ENCODE peak calls at places on chromosomes 4 and X, in seven cellular contexts. One of them, this sample, is unnamed.

GRCh38 chrX:1390621-1391369 is 1.1 kb downstream of the SLC25A6 start:
- DNase-seq in GM23248: peak
- DNase-seq in lung: no peak
- DNase-seq in mammary epithelial cell: no peak
- DNase-seq in bronchial epithelial cell: no peak
- DNase-seq in naive thymus-derived CD4-positive, alpha-beta T cell: no peak
- DNase-seq in AG09309: no peak
- DNase-seq in this sample: peak

GRCh38 chrX:104428231-104428630 is 137.8 kb upstream of the IL1RAPL2 start:
- DNase-seq in GM23248: peak
- DNase-seq in lung: no peak
- DNase-seq in mammary epithelial cell: peak
- DNase-seq in bronchial epithelial cell: peak
- DNase-seq in naive thymus-derived CD4-positive, alpha-beta T cell: no peak
- DNase-seq in AG09309: no peak
- DNase-seq in this sample: no peak

GRCh38 chrX:151901821-151902220 is 10.9 kb upstream of the MAGEA4 start:
- DNase-seq in GM23248: peak
- DNase-seq in lung: no peak
- DNase-seq in mammary epithelial cell: no peak
- DNase-seq in bronchial epithelial cell: no peak
- DNase-seq in naive thymus-derived CD4-positive, alpha-beta T cell: no peak
- DNase-seq in AG09309: no peak
- DNase-seq in this sample: no peak

GRCh38 chr4:7003176-7003878 is 39.8 kb upstream of the TADA2B start:
- DNase-seq in GM23248: no peak
- DNase-seq in lung: no peak
- DNase-seq in mammary epithelial cell: no peak
- DNase-seq in bronchial epithelial cell: no peak
- DNase-seq in naive thymus-derived CD4-positive, alpha-beta T cell: no peak
- DNase-seq in AG09309: no peak
- DNase-seq in this sample: no peak

GRCh38 chrX:65697915-65698796 is 30.7 kb downstream of the MSN start:
- DNase-seq in GM23248: peak
- DNase-seq in lung: peak
- DNase-seq in mammary epithelial cell: no peak
- DNase-seq in bronchial epithelial cell: no peak
- DNase-seq in naive thymus-derived CD4-positive, alpha-beta T cell: peak
- DNase-seq in AG09309: no peak
- DNase-seq in this sample: peak

GRCh38 chr4:81392164-81392563 is 79.5 kb downstream of the RASGEF1B start:
- DNase-seq in GM23248: no peak
- DNase-seq in lung: no peak
- DNase-seq in mammary epithelial cell: no peak
- DNase-seq in bronchial epithelial cell: no peak
- DNase-seq in naive thymus-derived CD4-positive, alpha-beta T cell: peak
- DNase-seq in AG09309: no peak
- DNase-seq in this sample: peak

GRCh38 chrX:39802906-39803305 is 294.9 kb downstream of the BCOR start:
- DNase-seq in GM23248: no peak
- DNase-seq in lung: no peak
- DNase-seq in mammary epithelial cell: no peak
- DNase-seq in bronchial epithelial cell: no peak
- DNase-seq in naive thymus-derived CD4-positive, alpha-beta T cell: no peak
- DNase-seq in AG09309: no peak
- DNase-seq in this sample: no peak

GRCh38 chr4:56147371-56147770 is 198.6 kb downstream of the CEP135 start:
- DNase-seq in GM23248: peak
- DNase-seq in lung: no peak
- DNase-seq in mammary epithelial cell: no peak
- DNase-seq in bronchial epithelial cell: no peak
- DNase-seq in naive thymus-derived CD4-positive, alpha-beta T cell: no peak
- DNase-seq in AG09309: no peak
- DNase-seq in this sample: no peak

GRCh38 chr4:115113382-115114106 is at the start of gene NDST4:
- DNase-seq in GM23248: peak
- DNase-seq in lung: no peak
- DNase-seq in mammary epithelial cell: peak
- DNase-seq in bronchial epithelial cell: peak
- DNase-seq in naive thymus-derived CD4-positive, alpha-beta T cell: no peak
- DNase-seq in AG09309: no peak
- DNase-seq in this sample: no peak

GRCh38 chr4:48360966-48361470 is 19.7 kb downstream of the SLAIN2 start:
- DNase-seq in GM23248: peak
- DNase-seq in lung: no peak
- DNase-seq in mammary epithelial cell: no peak
- DNase-seq in bronchial epithelial cell: no peak
- DNase-seq in naive thymus-derived CD4-positive, alpha-beta T cell: no peak
- DNase-seq in AG09309: no peak
- DNase-seq in this sample: no peak

GRCh38 chr4:75653845-75654503 is 19.2 kb downstream of the G3BP2 start:
- DNase-seq in GM23248: peak
- DNase-seq in lung: no peak
- DNase-seq in mammary epithelial cell: peak
- DNase-seq in bronchial epithelial cell: peak
- DNase-seq in naive thymus-derived CD4-positive, alpha-beta T cell: no peak
- DNase-seq in AG09309: no peak
- DNase-seq in this sample: no peak

GRCh38 chr4:74320559-74321118 is 12.4 kb downstream of the EPGN start:
- DNase-seq in GM23248: peak
- DNase-seq in lung: peak
- DNase-seq in mammary epithelial cell: peak
- DNase-seq in bronchial epithelial cell: peak
- DNase-seq in naive thymus-derived CD4-positive, alpha-beta T cell: peak
- DNase-seq in AG09309: no peak
- DNase-seq in this sample: peak

GRCh38 chrX:2457289-2458133 is 43.3 kb downstream of the DHRSX start:
- DNase-seq in GM23248: no peak
- DNase-seq in lung: no peak
- DNase-seq in mammary epithelial cell: no peak
- DNase-seq in bronchial epithelial cell: no peak
- DNase-seq in naive thymus-derived CD4-positive, alpha-beta T cell: no peak
- DNase-seq in AG09309: no peak
- DNase-seq in this sample: no peak
- H3K4me3 ChIP-seq in GM23248: no peak
- H3K4me3 ChIP-seq in lung: no peak
- H3K4me3 ChIP-seq in mammary epithelial cell: no peak
- H3K4me3 ChIP-seq in bronchial epithelial cell: no peak
- H3K4me3 ChIP-seq in naive thymus-derived CD4-positive, alpha-beta T cell: no peak
- H3K4me3 ChIP-seq in AG09309: no peak
- H3K4me3 ChIP-seq in this sample: no peak

GRCh38 chr4:170773709-170774273 is 684.0 kb upstream of the AADAT start:
- DNase-seq in GM23248: no peak
- DNase-seq in lung: no peak
- DNase-seq in mammary epithelial cell: no peak
- DNase-seq in bronchial epithelial cell: no peak
- DNase-seq in naive thymus-derived CD4-positive, alpha-beta T cell: no peak
- DNase-seq in AG09309: no peak
- DNase-seq in this sample: no peak
- H3K4me3 ChIP-seq in GM23248: no peak
- H3K4me3 ChIP-seq in lung: no peak
- H3K4me3 ChIP-seq in mammary epithelial cell: no peak
- H3K4me3 ChIP-seq in bronchial epithelial cell: no peak
- H3K4me3 ChIP-seq in naive thymus-derived CD4-positive, alpha-beta T cell: no peak
- H3K4me3 ChIP-seq in AG09309: no peak
- H3K4me3 ChIP-seq in this sample: no peak

GRCh38 chrX:2628751-2629315 is 62.3 kb upstream of the CD99 start:
- DNase-seq in GM23248: no peak
- DNase-seq in lung: no peak
- DNase-seq in mammary epithelial cell: no peak
- DNase-seq in bronchial epithelial cell: no peak
- DNase-seq in naive thymus-derived CD4-positive, alpha-beta T cell: peak
- DNase-seq in AG09309: no peak
- DNase-seq in this sample: peak
- H3K4me3 ChIP-seq in GM23248: no peak
- H3K4me3 ChIP-seq in lung: no peak
- H3K4me3 ChIP-seq in mammary epithelial cell: no peak
- H3K4me3 ChIP-seq in bronchial epithelial cell: no peak
- H3K4me3 ChIP-seq in naive thymus-derived CD4-positive, alpha-beta T cell: peak
- H3K4me3 ChIP-seq in AG09309: no peak
- H3K4me3 ChIP-seq in this sample: no peak

DNA sequence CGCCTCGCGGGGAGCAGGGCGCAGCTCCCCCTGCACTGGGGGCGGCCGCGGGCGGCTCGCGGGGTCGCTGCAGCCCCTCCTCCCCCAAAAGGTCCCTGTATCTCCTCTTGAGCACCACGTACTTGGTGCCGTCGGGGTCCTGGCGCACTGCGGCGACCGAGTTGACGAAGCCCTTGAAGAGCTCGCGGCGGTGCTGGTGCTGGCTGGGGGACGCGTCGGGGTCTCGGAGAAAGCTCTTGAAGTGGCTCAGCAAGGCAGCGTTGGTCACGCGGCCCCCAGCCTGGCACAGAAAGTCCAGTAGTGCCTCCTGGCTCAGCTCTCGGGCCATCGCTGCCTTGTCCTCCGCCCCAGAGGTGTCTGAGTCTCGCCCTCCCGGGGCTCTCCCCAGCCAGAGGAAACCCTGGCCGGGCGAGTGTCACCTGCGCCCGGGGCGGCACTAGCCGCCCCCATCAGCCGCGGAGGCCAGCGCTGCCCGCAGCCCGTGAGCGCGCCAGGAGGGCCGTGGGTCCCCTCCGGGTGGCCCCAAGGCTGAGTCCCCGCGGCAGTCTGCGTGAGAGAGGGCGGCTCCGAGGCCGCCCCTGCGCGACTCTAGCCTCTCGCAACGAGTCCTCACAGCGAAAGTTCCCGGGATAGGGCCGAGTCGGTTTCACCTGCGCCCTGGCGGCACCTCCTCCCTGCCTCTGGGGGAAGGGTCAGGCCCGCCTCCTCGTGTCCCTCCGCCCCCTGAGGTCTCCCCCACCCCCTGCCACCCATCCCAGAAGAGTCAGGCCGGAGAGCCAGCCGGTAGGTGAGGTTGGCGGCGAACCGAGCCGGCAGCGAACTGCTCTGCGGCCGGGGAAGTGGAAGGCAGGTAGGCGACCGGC is at the start of gene SOWAHB:
- DNase-seq in GM23248: peak
- DNase-seq in lung: peak
- DNase-seq in mammary epithelial cell: peak
- DNase-seq in bronchial epithelial cell: peak
- DNase-seq in naive thymus-derived CD4-positive, alpha-beta T cell: peak
- DNase-seq in AG09309: no peak
- DNase-seq in this sample: no peak
- H3K4me3 ChIP-seq in GM23248: peak
- H3K4me3 ChIP-seq in lung: peak
- H3K4me3 ChIP-seq in mammary epithelial cell: peak
- H3K4me3 ChIP-seq in bronchial epithelial cell: peak
- H3K4me3 ChIP-seq in naive thymus-derived CD4-positive, alpha-beta T cell: peak
- H3K4me3 ChIP-seq in AG09309: peak
- H3K4me3 ChIP-seq in this sample: no peak

DNA sequence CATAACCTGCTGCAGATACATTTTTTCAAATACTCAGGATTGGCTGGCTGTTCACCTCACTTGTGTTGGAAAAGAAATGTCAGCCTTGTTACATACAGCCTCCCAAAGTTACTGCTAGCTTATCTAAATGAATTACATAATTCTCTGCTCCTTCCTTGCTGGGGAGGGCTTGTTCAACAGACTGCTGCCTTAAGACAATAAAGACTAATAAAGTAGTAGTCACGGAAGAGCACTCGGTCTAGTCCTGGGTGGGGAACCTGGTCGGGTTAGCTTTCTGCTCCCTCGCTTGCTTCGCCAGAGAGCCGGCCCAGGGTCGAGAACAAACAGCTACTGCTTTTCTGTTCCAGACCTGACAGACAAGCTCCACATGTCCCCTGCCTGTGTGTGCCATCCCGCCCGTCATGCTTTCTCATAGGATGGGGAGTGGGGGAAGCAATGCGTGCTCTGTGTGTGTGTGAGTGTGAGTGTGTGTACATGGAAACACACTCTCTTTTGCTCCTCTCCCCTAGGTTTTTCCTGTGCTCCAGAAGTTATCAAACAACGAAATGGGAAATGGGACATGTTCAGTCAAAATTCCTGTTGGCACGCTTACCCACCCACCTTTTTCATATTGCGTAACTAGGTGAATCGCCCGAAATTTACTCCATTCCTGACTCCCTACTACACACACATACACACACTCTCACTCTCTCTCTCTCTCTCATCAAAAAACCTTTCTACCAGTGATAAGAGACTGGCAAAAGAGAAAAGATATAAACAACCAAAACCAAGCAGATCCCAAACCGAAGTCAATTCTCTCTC is 1.4 kb downstream of the NPY1R start:
- DNase-seq in GM23248: no peak
- DNase-seq in lung: no peak
- DNase-seq in mammary epithelial cell: no peak
- DNase-seq in bronchial epithelial cell: peak
- DNase-seq in naive thymus-derived CD4-positive, alpha-beta T cell: no peak
- DNase-seq in AG09309: no peak
- DNase-seq in this sample: no peak
- H3K4me3 ChIP-seq in GM23248: no peak
- H3K4me3 ChIP-seq in lung: peak
- H3K4me3 ChIP-seq in mammary epithelial cell: peak
- H3K4me3 ChIP-seq in bronchial epithelial cell: no peak
- H3K4me3 ChIP-seq in naive thymus-derived CD4-positive, alpha-beta T cell: no peak
- H3K4me3 ChIP-seq in AG09309: no peak
- H3K4me3 ChIP-seq in this sample: no peak

DNA sequence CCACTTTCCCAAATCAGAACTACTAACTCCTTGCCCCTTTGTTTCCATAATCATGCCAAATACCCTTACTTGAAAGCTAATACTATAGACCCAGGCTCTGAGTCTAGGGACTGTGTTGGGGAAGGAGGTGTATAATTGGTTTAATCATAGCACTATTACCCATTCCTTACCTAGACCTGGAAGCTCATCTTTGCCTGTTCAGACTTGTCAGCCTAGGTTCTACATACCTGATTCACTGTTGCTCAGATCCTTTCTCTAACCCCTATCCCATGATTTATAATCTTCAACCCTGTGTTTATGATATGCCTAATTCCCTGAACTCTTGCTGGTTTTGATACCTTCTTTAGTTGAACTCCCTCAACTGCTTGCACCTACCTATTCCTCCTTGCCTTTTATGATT is 123.1 kb upstream of the GRIA3 start:
- DNase-seq in GM23248: no peak
- DNase-seq in lung: no peak
- DNase-seq in mammary epithelial cell: peak
- DNase-seq in bronchial epithelial cell: peak
- DNase-seq in naive thymus-derived CD4-positive, alpha-beta T cell: no peak
- DNase-seq in AG09309: no peak
- DNase-seq in this sample: no peak
- H3K4me3 ChIP-seq in GM23248: no peak
- H3K4me3 ChIP-seq in lung: no peak
- H3K4me3 ChIP-seq in mammary epithelial cell: no peak
- H3K4me3 ChIP-seq in bronchial epithelial cell: no peak
- H3K4me3 ChIP-seq in naive thymus-derived CD4-positive, alpha-beta T cell: no peak
- H3K4me3 ChIP-seq in AG09309: no peak
- H3K4me3 ChIP-seq in this sample: no peak

This sample was measured in DND-41.